ENCODE peak calls at places on chromosomes 11 and 22, in five cellular contexts. One of them, this sample, is unnamed.
A peak's percentile ranks its signal among the peaks of the same experiment; 100 is the strongest.

GRCh38 chr11:113550179-113550578 is 75.0 kb upstream of the DRD2 start:
- DNase-seq in Caki2: no peak
- DNase-seq in hepatocyte: no peak
- DNase-seq in GM04504: no peak
- DNase-seq in GM19239: no peak
- DNase-seq in this sample: no peak

GRCh38 chr11:120068114-120068573 is 69.8 kb downstream of the TRIM29 start:
- DNase-seq in Caki2: no peak
- DNase-seq in hepatocyte: peak; percentile 65
- DNase-seq in GM04504: no peak
- DNase-seq in GM19239: no peak
- DNase-seq in this sample: no peak

GRCh38 chr11:11620966-11621880 is 582 bp downstream of the GALNT18 start:
- DNase-seq in Caki2: no peak
- DNase-seq in hepatocyte: peak; percentile 61
- DNase-seq in GM04504: no peak
- DNase-seq in GM19239: no peak
- DNase-seq in this sample: no peak

GRCh38 chr11:114083256-114084252 is 24.0 kb downstream of the ZBTB16 start:
- DNase-seq in Caki2: no peak
- DNase-seq in hepatocyte: no peak
- DNase-seq in GM04504: no peak
- DNase-seq in GM19239: no peak
- DNase-seq in this sample: no peak

GRCh38 chr22:31652911-31653684 is 8.9 kb downstream of the PISD start:
- DNase-seq in Caki2: peak; percentile 90
- DNase-seq in hepatocyte: peak; percentile 23
- DNase-seq in GM04504: no peak
- DNase-seq in GM19239: no peak
- DNase-seq in this sample: no peak

GRCh38 chr22:22520020-22520656 is at the start of gene ZNF280A:
- DNase-seq in Caki2: peak; percentile 91
- DNase-seq in hepatocyte: peak; percentile 19
- DNase-seq in GM04504: no peak
- DNase-seq in GM19239: no peak
- DNase-seq in this sample: no peak

GRCh38 chr11:80436547-80436946 is 995.7 kb upstream of the TENM4 start:
- DNase-seq in Caki2: no peak
- DNase-seq in hepatocyte: no peak
- DNase-seq in GM04504: no peak
- DNase-seq in GM19239: no peak
- DNase-seq in this sample: no peak

GRCh38 chr11:127965947-127966668 is 621.2 kb downstream of the ETS1 start:
- DNase-seq in Caki2: no peak
- DNase-seq in hepatocyte: no peak
- DNase-seq in GM04504: no peak
- DNase-seq in GM19239: no peak
- DNase-seq in this sample: no peak

GRCh38 chr22:50599816-50600454 is 658 bp upstream of the MAPK8IP2 start:
- DNase-seq in Caki2: peak; percentile 63
- DNase-seq in hepatocyte: peak; percentile 79
- DNase-seq in GM04504: no peak
- DNase-seq in GM19239: peak; percentile 90
- DNase-seq in this sample: no peak

GRCh38 chr11:106473089-106473722 is 395.7 kb downstream of the AASDHPPT start:
- DNase-seq in Caki2: no peak
- DNase-seq in hepatocyte: no peak
- DNase-seq in GM04504: no peak
- DNase-seq in GM19239: no peak
- DNase-seq in this sample: no peak

GRCh38 chr11:61840371-61840770 is 12.3 kb downstream of the FADS2 start:
- DNase-seq in Caki2: no peak
- DNase-seq in hepatocyte: no peak
- DNase-seq in GM04504: no peak
- DNase-seq in GM19239: no peak
- DNase-seq in this sample: no peak

GRCh38 chr11:128524172-128524571 is 63.2 kb downstream of the ETS1 start:
- DNase-seq in Caki2: no peak
- DNase-seq in hepatocyte: no peak
- DNase-seq in GM04504: no peak
- DNase-seq in GM19239: no peak
- DNase-seq in this sample: no peak

GRCh38 chr22:20546541-20546950 is 39.1 kb downstream of the MED15 start:
- DNase-seq in Caki2: no peak
- DNase-seq in hepatocyte: no peak
- DNase-seq in GM04504: no peak
- DNase-seq in GM19239: no peak
- DNase-seq in this sample: no peak

GRCh38 chr11:77473001-77473800 is 693 bp downstream of the PAK1 start:
- DNase-seq in Caki2: peak; percentile 15
- DNase-seq in hepatocyte: peak; percentile 77
- DNase-seq in GM04504: no peak
- DNase-seq in GM19239: peak; percentile 44
- DNase-seq in this sample: no peak

GRCh38 chr11:127873478-127873877 is 713.9 kb downstream of the ETS1 start:
- DNase-seq in Caki2: no peak
- DNase-seq in hepatocyte: no peak
- DNase-seq in GM04504: no peak
- DNase-seq in GM19239: no peak
- DNase-seq in this sample: no peak

GRCh38 chr11:74642912-74643311 is 50.5 kb downstream of the POLD3 start:
- DNase-seq in Caki2: no peak
- DNase-seq in hepatocyte: no peak
- DNase-seq in GM04504: no peak
- DNase-seq in GM19239: no peak
- DNase-seq in this sample: no peak

GRCh38 chr11:126484266-126484665 is 128.8 kb downstream of the ST3GAL4 start:
- DNase-seq in Caki2: no peak
- DNase-seq in hepatocyte: no peak
- DNase-seq in GM04504: no peak
- DNase-seq in GM19239: no peak
- DNase-seq in this sample: no peak

GRCh38 chr11:93073508-93074280 is 104.2 kb downstream of the MTNR1B start:
- DNase-seq in Caki2: no peak
- DNase-seq in hepatocyte: no peak
- DNase-seq in GM04504: no peak
- DNase-seq in GM19239: no peak
- DNase-seq in this sample: no peak

GRCh38 chr11:102214623-102215022 is 102.7 kb upstream of the BIRC3 start:
- DNase-seq in Caki2: no peak
- DNase-seq in hepatocyte: no peak
- DNase-seq in GM04504: no peak
- DNase-seq in GM19239: no peak
- DNase-seq in this sample: no peak

GRCh38 chr11:1869427-1870325 is 16.8 kb downstream of the LSP1 start:
- DNase-seq in Caki2: no peak
- DNase-seq in hepatocyte: no peak
- DNase-seq in GM04504: no peak
- DNase-seq in GM19239: no peak
- DNase-seq in this sample: no peak